ENCODE peak calls at places on chromosome 14, in four cellular contexts. F is AG10803, N is neural progenitor cell, P is uterus. L is an unnamed sample.

GRCh38 chr14:93892923-93893549 is 34.1 kb upstream of the FAM181A start:
- DNase-seq in F (peak), N (peak), P (peak), L (peak)

GRCh38 chr14:26394114-26394855 is 203.5 kb downstream of the NOVA1 start:
- DNase-seq in N (peak), F (peak), P (no peak), L (peak)

GRCh38 chr14:100424504-100425453 is 101.6 kb downstream of the SLC25A47 start:
- DNase-seq in N (no peak), F (no peak), P (no peak), L (no peak)

GRCh38 chr14:36442824-36443241 is 77.2 kb downstream of the NKX2-1 start:
- DNase-seq in N (peak), P (no peak), F (no peak), L (peak)

GRCh38 chr14:38755036-38755435 is 348.0 kb downstream of the SEC23A start:
- DNase-seq in F (peak), P (no peak), N (peak), L (no peak)

GRCh38 chr14:88079624-88080023 is 74.7 kb downstream of the GPR65 start:
- DNase-seq in F (no peak), N (no peak), P (no peak), L (no peak)

GRCh38 chr14:34081576-34082136 is 130.8 kb upstream of the EGLN3 start:
- DNase-seq in P (no peak), N (no peak), F (peak), L (no peak)

GRCh38 chr14:105162374-105162979 is 6.1 kb downstream of the JAG2 start:
- DNase-seq in F (no peak), N (no peak), P (no peak), L (no peak)

GRCh38 chr14:76257842-76258397 is 106.2 kb downstream of the GPATCH2L start:
- DNase-seq in N (peak), F (no peak), P (no peak), L (peak)

GRCh38 chr14:61147369-61147897 is 133.7 kb downstream of the TMEM30B start:
- DNase-seq in P (no peak), N (no peak), F (no peak), L (no peak)

GRCh38 chr14:75494898-75495297 is 27.4 kb upstream of the BATF start:
- DNase-seq in P (no peak), N (no peak), F (no peak), L (no peak)

GRCh38 chr14:98163285-98163741 is 1108.7 kb downstream of the BCL11B start:
- DNase-seq in N (peak), P (no peak), F (no peak), L (peak)

GRCh38 chr14:96363751-96364336 is 518 bp downstream of the GSKIP start:
- DNase-seq in F (peak), P (no peak), N (peak), L (peak)

GRCh38 chr14:72787841-72788240 is 106.1 kb downstream of the DPF3 start:
- DNase-seq in F (no peak), N (no peak), P (no peak), L (peak)

GRCh38 chr14:61221906-61222305 is 59.2 kb downstream of the TMEM30B start:
- DNase-seq in P (no peak), N (no peak), F (no peak), L (no peak)

GRCh38 chr14:23562822-23563472 is 4.6 kb downstream of the AP1G2 start:
- DNase-seq in P (no peak), N (peak), F (peak), L (peak)

GRCh38 chr14:31263485-31264133 is 56.0 kb upstream of the HECTD1 start:
- DNase-seq in P (peak), N (no peak), F (peak), L (peak)

GRCh38 chr14:21894003-21894897 is 220.6 kb upstream of the OR4E1 start:
- DNase-seq in N (peak), P (no peak), F (no peak), L (peak)
- TF ChIP-seq CTCF in N (peak), P (no peak), F (no peak), L (peak)

GRCh38 chr14:103604620-103605019 is 24.4 kb upstream of the KLC1 start:
- DNase-seq in N (no peak), P (no peak), F (no peak), L (no peak)

GRCh38 chr14:103597623-103598372 is 31.2 kb upstream of the KLC1 start:
- DNase-seq in P (peak), F (peak), N (no peak), L (no peak)

GRCh38 chr14:103600503-103600902 is 28.5 kb upstream of the KLC1 start:
- DNase-seq in F (no peak), N (no peak), P (no peak), L (no peak)
- TF ChIP-seq CTCF in F (no peak), N (no peak), P (no peak), L (peak)

DNA sequence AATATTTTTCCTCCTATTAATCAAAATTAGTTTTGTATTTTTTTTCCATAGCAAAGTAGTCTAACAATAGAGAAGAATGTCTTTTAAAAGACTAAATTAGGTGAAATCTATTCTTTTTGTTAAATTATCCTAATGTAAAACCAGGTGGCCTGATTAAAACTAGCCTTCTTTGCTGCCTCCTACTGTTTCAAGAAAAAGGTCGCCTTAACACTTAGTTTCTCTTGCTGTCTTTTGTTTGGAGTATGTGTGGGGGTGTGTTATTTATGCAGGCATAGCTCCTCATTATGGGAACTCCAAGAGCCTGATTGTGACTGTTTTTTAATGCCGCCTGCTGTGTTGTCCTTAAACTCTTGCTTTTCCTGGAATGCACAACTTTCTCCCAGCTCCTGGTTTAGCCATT is 855.3 kb downstream of the DIO2 start:
- DNase-seq in F (no peak), P (no peak), N (peak), L (peak)
- TF ChIP-seq CTCF in F (no peak), P (no peak), N (peak), L (peak)

DNA sequence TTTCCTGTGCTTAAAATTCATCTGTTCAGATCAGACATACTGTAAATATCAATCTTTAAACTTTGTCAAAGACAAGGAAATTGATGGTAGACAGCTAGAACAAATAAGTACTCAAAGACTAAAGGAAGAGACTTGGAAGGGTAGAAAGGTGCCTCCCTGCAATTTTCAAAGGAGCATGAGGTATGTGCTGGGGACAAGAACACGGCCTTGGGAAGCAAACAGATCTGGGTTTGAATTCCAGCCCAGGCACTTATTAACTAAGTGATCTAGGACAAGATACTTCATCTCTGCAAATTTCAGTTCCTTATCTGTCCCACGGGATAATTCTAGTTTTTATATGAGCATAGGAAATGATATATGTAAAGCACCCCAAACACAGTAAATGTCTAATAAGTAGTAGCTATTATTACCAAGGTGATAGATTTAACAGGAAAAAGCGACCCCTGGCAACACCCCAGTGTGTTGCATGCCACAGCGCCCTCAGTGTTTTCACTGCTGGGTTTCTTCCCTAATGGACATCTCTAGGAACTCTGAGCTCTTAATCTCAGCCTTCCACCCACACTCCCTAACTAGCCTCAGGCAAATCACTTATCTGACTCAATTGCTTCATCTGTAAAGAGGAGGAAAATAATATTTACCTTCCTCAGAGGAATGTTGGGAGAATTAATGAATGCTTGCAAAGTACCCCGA is 44.7 kb upstream of the BMP4 start:
- DNase-seq in N (peak), F (no peak), P (no peak), L (peak)
- TF ChIP-seq CTCF in N (peak), F (no peak), P (no peak), L (peak)

DNA sequence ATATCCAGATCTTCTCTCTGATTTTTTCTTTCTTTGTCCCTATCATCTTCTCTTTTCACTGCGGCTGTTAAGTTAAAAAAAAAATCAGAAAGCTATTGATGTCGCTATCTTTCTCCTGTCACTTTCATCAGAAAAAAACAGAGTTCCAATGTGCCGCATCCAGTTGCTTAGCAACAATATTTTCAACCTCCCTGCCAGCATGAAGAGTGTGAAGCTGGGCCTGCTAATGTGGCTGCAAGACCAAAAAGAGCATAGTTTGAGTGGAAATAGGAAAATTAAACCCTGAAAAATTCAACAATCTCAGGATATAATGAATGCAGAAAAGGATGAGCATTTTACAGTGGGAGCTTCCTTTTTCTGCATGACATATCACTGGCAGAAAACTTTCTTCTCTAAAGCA is 1025.4 kb upstream of the LRFN5 start:
- DNase-seq in N (no peak), P (no peak), F (no peak), L (no peak)
- TF ChIP-seq CTCF in N (no peak), P (no peak), F (no peak), L (no peak)

L was measured in endodermal cell.